ENCODE peak calls at places on chromosomes 16 and 17, in nine cellular contexts. Q, S, O, L, T, Y, M, E and F are unnamed samples.
A peak's percentile ranks its signal among the peaks of the same experiment; 100 is the strongest.

GRCh38 chr17:32355649-32356377 is 5.9 kb downstream of the ZNF207 start:
- DNase-seq in Q (no peak), S (no peak), O (no peak), L (no peak), T (no peak), Y (no peak), M (no peak), E (peak; percentile 35), F (no peak)

GRCh38 chr17:61406871-61407210 is 7.2 kb downstream of the TBX2 start:
- DNase-seq in Q (no peak), S (peak; percentile 2), O (no peak), L (peak; percentile 43), T (no peak), Y (no peak), M (no peak), E (no peak), F (no peak)

GRCh38 chr17:40637931-40638330 is 9.7 kb downstream of the SMARCE1 start:
- DNase-seq in Q (no peak), S (no peak), O (no peak), L (no peak), T (no peak), Y (no peak), M (no peak), E (no peak), F (no peak)

GRCh38 chr16:70417661-70418060 is 21.2 kb downstream of the ST3GAL2 start:
- DNase-seq in Q (no peak), S (no peak), O (no peak), L (no peak), T (no peak), Y (no peak), M (no peak), E (no peak), F (no peak)

GRCh38 chr17:79919164-79919585 is 79.9 kb upstream of the CBX4 start:
- DNase-seq in Q (no peak), S (no peak), O (peak; percentile 42), L (peak; percentile 94), T (peak; percentile 100), Y (peak; percentile 0), M (no peak), E (no peak), F (no peak)

GRCh38 chr17:8142887-8143580 is 9.2 kb downstream of the PER1 start:
- DNase-seq in Q (no peak), S (no peak), O (no peak), L (peak; percentile 51), T (no peak), Y (no peak), M (no peak), E (no peak), F (no peak)

GRCh38 chr16:62709856-62710255 is 673.6 kb upstream of the CDH8 start:
- DNase-seq in Q (no peak), S (no peak), O (no peak), L (no peak), T (no peak), Y (no peak), M (no peak), E (no peak), F (no peak)

GRCh38 chr16:68737730-68738590 is 868 bp downstream of the CDH1 start:
- DNase-seq in Q (no peak), S (no peak), O (no peak), L (peak; percentile 87), T (peak; percentile 83), Y (peak; percentile 64), M (peak; percentile 60), E (no peak), F (no peak)

GRCh38 chr16:89491238-89491869 is 993 bp upstream of the ANKRD11 start:
- DNase-seq in Q (no peak), S (no peak), O (peak; percentile 42), L (no peak), T (no peak), Y (peak; percentile 76), M (no peak), E (no peak), F (no peak)

GRCh38 chr16:84593825-84594724 is 23.8 kb downstream of the COTL1 start:
- DNase-seq in Q (no peak), S (no peak), O (no peak), L (peak; percentile 89), T (no peak), Y (peak; percentile 64), M (no peak), E (peak; percentile 45), F (peak; percentile 86)

DNA sequence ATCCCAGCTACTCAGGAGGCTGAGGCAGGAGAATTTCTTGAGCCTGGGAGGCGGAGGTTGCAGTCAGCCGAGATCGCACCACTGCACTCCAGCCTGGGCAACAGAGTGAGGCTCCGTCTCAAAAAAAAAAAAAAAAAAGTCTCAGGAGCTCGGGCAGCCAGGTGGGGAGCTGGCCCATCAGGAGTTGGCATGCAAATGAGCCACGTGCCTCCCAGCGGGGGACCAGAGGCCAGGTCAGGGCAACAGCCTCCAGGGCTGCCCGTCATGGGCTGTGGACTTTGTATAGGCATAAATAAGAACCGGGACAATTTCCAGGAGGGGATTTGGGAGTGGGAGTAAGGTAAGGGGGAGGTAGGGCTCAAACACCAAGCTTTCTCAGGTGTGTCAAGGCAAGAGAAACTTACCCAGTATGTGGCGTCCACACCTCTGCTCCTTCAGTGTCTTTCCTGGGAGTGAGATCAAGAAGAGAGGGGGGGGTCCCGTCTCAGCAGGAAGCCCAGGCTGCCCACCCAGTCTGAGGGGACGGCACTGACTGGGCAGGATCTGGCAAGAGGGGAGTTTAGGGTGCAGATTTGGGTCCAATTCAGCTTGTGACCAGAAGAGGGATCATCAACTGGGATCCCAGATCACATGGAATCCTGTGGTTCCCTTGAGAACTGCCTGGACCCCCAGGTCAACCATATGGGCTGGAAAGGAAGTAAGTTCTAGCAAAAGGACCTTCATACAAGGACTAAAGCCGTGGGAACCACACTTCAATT is 22.3 kb upstream of the G6PC1 start:
- DNase-seq in Q (no peak), S (no peak), O (no peak), L (no peak), T (peak; percentile 61), Y (peak; percentile 92), M (no peak), E (no peak), F (no peak)
- TF ChIP-seq CTCF in Q (no peak), S (peak; percentile 20), O (no peak), L (no peak), T (no peak), Y (peak; percentile 19), M (no peak), E (no peak), F (no peak)

DNA sequence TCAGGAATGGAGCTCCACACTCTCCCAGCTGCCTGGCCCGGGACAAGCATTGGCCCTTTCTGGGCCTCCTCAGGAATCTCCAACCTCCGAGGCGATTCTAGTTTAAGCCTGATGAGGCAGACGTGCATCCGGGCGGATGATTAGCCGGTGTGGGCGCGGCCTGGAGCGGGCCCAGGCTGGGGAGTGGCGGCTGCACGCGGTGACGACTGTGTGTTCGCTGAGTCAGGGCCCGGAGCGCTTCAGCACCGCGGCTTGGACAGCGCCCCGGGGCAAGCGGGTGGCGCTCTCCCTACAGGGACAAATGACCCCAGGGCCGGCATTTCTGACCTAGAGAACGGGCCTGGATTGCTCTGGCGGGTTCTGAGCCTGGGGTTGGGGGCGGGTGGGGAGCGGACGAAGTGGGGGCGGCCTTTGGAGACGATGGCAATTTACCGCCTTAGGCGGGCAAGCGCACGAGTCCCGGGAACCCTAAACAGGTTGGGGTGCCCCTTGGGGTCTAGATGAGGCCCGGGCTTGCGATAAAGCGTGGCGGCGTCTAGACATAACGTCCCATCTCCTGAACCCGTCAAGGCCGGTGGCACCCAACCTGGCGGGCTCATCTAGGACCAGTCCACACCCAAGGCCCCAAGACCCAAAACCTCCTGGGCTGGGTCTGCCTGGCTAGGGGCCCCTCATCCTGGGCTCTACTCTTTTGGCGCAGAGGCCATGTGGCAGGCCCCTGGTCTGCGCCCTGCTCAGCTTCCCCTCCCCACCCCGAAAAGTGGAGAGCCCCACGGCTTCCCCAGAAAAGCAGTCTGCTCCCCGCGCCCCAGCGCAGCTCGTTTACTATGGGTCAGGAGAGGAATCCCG is 22.3 kb upstream of the ZNHIT3 start:
- DNase-seq in Q (peak; percentile 73), S (no peak), O (peak; percentile 72), L (no peak), T (peak; percentile 75), Y (peak; percentile 97), M (peak; percentile 85), E (peak; percentile 75), F (peak; percentile 74)
- TF ChIP-seq CTCF in Q (peak; percentile 22), S (no peak), O (no peak), L (no peak), T (no peak), Y (no peak), M (no peak), E (no peak), F (no peak)

GRCh38 chr17:5122586-5123342 is 6.9 kb downstream of the USP6 start:
- DNase-seq in Q (peak; percentile 31), S (peak; percentile 22), O (no peak), L (no peak), T (no peak), Y (peak; percentile 67), M (peak; percentile 48), E (no peak), F (no peak)
- TF ChIP-seq CTCF in Q (no peak), S (no peak), O (no peak), L (no peak), T (no peak), Y (no peak), M (no peak), E (no peak), F (no peak)

GRCh38 chr16:16095646-16096045 is 127.6 kb downstream of the ABCC6 start:
- DNase-seq in Q (no peak), S (no peak), O (peak; percentile 52), L (no peak), T (no peak), Y (no peak), M (no peak), E (peak; percentile 57), F (no peak)

GRCh38 chr16:16093625-16094332 is 129.5 kb downstream of the ABCC6 start:
- DNase-seq in Q (no peak), S (no peak), O (no peak), L (no peak), T (peak; percentile 69), Y (no peak), M (no peak), E (no peak), F (no peak)

GRCh38 chr16:16096858-16097213 is 126.5 kb downstream of the ABCC6 start:
- DNase-seq in Q (no peak), S (no peak), O (no peak), L (no peak), T (no peak), Y (no peak), M (no peak), E (no peak), F (no peak)

GRCh38 chr16:16099320-16099719 is 124.0 kb downstream of the ABCC6 start:
- DNase-seq in Q (no peak), S (no peak), O (no peak), L (no peak), T (no peak), Y (no peak), M (no peak), E (no peak), F (no peak)

DNA sequence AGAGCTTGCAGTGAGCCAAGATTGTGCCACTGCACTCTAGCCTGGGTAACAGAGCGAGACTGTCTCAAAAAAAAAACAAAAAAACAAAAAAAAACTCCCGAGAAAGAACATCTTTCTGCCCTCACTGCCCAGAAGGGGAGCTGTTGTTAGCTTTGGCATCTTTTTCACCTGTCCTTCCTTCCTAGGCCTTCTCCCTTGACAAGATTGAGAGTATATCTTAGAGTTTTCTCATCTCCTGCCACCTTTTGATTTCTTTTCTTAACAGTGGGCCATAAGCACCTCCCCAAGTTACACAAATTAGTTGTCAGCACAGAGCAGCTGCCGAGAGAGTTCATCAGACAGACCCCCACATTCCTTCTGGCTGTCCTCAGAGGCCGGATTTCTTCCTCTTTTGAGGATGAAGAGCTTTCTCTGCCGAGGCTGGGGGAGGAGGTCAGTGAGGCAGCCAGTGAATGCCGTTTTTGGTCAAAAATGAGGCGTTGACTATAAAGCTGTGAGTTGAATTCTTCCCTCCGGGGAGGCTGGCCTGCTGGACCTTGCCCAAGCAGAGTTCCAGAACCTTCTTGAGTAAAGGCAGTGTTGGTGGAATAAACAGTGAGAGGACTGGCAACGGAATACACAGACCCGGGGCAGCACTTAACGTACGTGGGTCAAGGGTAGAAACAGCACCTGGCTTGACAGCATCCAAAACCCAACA is 127.0 kb downstream of the ABCC6 start:
- DNase-seq in Q (no peak), S (no peak), O (peak; percentile 75), L (no peak), T (peak; percentile 76), Y (peak; percentile 42), M (no peak), E (peak; percentile 38), F (no peak)
- TF ChIP-seq CTCF in Q (peak; percentile 38), S (no peak), O (peak; percentile 52), L (no peak), T (peak; percentile 45), Y (peak; percentile 51), M (no peak), E (peak; percentile 45), F (no peak)